ENCODE peak calls at places on chromosome 15, in seven cellular contexts. Y is caudate nucleus, C is sigmoid colon, L is PC-3, J is SJCRH30, R is Karpas-422, Q is brain microvascular endothelial cell. D is an unnamed sample.

GRCh38 chr15:76150508-76150907 is 90.7 kb downstream of the TMEM266 start:
- DNase-seq in L (no peak), C (no peak), J (no peak), R (peak; percentile 50), Y (no peak), Q (no peak), D (no peak)

GRCh38 chr15:63572749-63573464 is 24.3 kb upstream of the FBXL22 start:
- DNase-seq in L (no peak), C (no peak), J (no peak), Q (no peak), R (no peak), Y (no peak), D (no peak)

GRCh38 chr15:77988386-77989301 is 88.9 kb downstream of the TBC1D2B start:
- DNase-seq in Y (no peak), J (no peak), Q (no peak), C (peak; percentile 69), R (no peak), L (no peak), D (no peak)

GRCh38 chr15:34259557-34259956 is 34.7 kb downstream of the EMC4 start:
- DNase-seq in J (no peak), R (no peak), Q (no peak), C (no peak), L (no peak), Y (no peak), D (no peak)

GRCh38 chr15:90387534-90388461 is at the start of gene IQGAP1:
- DNase-seq in R (peak; percentile 99), L (peak; percentile 97), Q (peak; percentile 94), J (peak; percentile 98), Y (peak; percentile 90), C (peak; percentile 99), D (peak; percentile 99)

GRCh38 chr15:51809457-51809856 is 20.0 kb upstream of the TMOD3 start:
- DNase-seq in J (no peak), C (no peak), R (no peak), Y (no peak), L (no peak), Q (no peak), D (no peak)

GRCh38 chr15:65286069-65286703 is 497 bp downstream of the PARP16 start:
- DNase-seq in J (peak; percentile 69), Y (no peak), L (peak; percentile 18), R (peak; percentile 61), Q (no peak), C (no peak), D (peak; percentile 78)

GRCh38 chr15:99421172-99421656 is 144.6 kb upstream of the MEF2A start:
- DNase-seq in R (no peak), Q (no peak), J (peak; percentile 60), Y (no peak), C (peak; percentile 29), L (no peak), D (no peak)

GRCh38 chr15:97902140-97902780 is 58.2 kb upstream of the ARRDC4 start:
- DNase-seq in J (no peak), Q (no peak), C (no peak), Y (no peak), R (no peak), L (peak; percentile 56), D (no peak)

GRCh38 chr15:74826372-74826819 is at the start of gene CPLX3:
- DNase-seq in Y (no peak), Q (no peak), R (peak; percentile 61), J (no peak), L (no peak), C (no peak), D (no peak)

GRCh38 chr15:52567886-52568568 is 803 bp downstream of the ARPP19 start:
- DNase-seq in J (no peak), R (peak; percentile 67), L (peak; percentile 53), C (no peak), Q (no peak), Y (no peak), D (peak; percentile 35)

GRCh38 chr15:90062729-90063684 is 39.3 kb downstream of the IDH2 start:
- DNase-seq in L (no peak), R (no peak), C (no peak), Y (no peak), Q (no peak), J (no peak), D (no peak)

GRCh38 chr15:41774873-41775417 is 661 bp downstream of the MAPKBP1 start:
- DNase-seq in R (no peak), Y (no peak), J (no peak), C (no peak), Q (no peak), L (no peak), D (no peak)

GRCh38 chr15:96053039-96054021 is 277.2 kb upstream of the NR2F2 start:
- DNase-seq in Y (no peak), Q (no peak), J (peak; percentile 91), R (no peak), C (peak; percentile 60), L (peak; percentile 12), D (peak; percentile 51)

GRCh38 chr15:36175781-36176211 is 403.6 kb upstream of the CDIN1 start:
- DNase-seq in R (no peak), Q (no peak), L (no peak), J (no peak), C (no peak), Y (peak; percentile 23), D (no peak)

GRCh38 chr15:62909257-62909656 is 133.3 kb upstream of the TPM1 start:
- DNase-seq in Q (no peak), L (no peak), C (no peak), Y (no peak), R (no peak), J (no peak), D (no peak)

GRCh38 chr15:25022233-25022632 is 67.4 kb downstream of the SNRPN start:
- DNase-seq in L (peak; percentile 23), C (no peak), R (no peak), Q (peak; percentile 24), J (no peak), Y (no peak), D (no peak)

GRCh38 chr15:66760968-66761722 is 59.1 kb downstream of the SMAD6 start:
- DNase-seq in R (no peak), L (no peak), J (no peak), Q (no peak), C (no peak), Y (no peak), D (peak; percentile 54)

GRCh38 chr15:59605994-59606393 is 5.6 kb upstream of the GCNT3 start:
- DNase-seq in L (no peak), Q (no peak), R (no peak), J (no peak), Y (no peak), C (no peak), D (no peak)

GRCh38 chr15:71448688-71449114 is 333.4 kb downstream of the THSD4 start:
- DNase-seq in Q (peak; percentile 70), C (no peak), Y (no peak), R (peak; percentile 80), J (peak; percentile 93), L (peak; percentile 90), D (no peak)

DNA sequence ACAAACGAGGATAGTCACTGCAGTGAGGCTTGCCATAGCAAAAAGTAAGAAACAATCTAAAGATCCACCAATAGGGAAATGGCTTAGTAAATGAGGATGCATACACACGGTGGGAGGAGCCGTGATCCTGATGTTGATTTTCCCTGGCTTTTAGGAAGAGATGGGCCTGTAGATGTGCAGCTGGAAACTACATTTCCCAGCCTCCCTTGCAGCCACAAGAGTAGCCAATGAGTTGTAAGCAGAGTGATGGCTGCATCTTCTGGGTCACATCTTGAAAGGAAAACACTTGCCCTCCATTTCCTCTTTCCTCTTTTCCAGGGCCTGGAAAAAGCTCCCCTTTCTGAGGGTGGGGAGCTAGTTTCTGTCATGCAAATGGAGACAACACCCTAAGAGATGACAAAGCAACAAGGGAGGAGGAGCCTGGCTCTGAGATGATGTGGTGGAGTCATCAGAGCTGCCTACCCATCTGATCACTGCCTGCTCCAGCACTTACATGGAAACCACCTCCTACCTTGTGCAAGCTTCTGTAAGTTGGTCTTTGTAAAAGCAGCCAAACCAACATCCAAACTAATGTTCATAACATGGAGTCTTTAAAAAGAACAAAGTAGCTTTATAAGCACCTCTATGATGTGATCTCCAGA is 139.1 kb downstream of the TLE3 start:
- DNase-seq in L (no peak), C (no peak), J (peak; percentile 35), Y (no peak), Q (no peak), R (peak; percentile 64), D (no peak)
- H3K27ac ChIP-seq in L (no peak overlapping the region), C (no peak overlapping the region), J (no peak overlapping the region), Y (no peak overlapping the region), Q (no peak overlapping the region), R (no peak overlapping the region), D (no peak overlapping the region)

DNA sequence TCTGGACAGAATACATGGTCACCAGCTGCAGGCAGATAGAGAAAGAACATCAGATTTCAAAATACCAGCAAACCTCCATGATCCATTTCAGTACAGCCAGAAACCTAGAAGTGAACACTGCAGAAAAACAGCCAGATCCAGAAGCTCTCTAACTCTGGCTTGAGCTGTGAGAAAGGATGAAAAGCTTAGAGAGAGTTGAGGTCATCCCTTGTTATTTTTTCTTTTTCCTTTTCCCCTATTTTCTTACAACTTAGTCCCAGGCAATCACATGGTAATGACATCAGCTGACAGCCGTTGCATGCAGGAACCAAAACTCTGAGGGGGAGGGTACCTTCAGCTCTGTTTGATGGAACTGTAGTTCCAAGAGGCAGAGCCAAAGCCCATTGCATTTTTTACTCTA is 113.2 kb downstream of the TCF12 start:
- DNase-seq in L (no peak), Y (no peak), R (no peak), J (peak; percentile 38), Q (peak; percentile 67), C (peak; percentile 70), D (no peak)
- H3K27ac ChIP-seq in L (no peak overlapping the region), Y (peak overlapping the region; percentile 97), R (no peak overlapping the region), J (no peak overlapping the region), Q (no peak overlapping the region), C (no peak overlapping the region), D (no peak overlapping the region)

GRCh38 chr15:38130739-38131498 is 121.7 kb upstream of the SPRED1 start:
- DNase-seq in Y (no peak), C (peak; percentile 95), J (peak; percentile 82), Q (peak; percentile 88), R (peak; percentile 46), L (peak; percentile 92), D (peak; percentile 81)

GRCh38 chr15:38128389-38128788 is 124.2 kb upstream of the SPRED1 start:
- DNase-seq in C (no peak), J (no peak), R (no peak), Y (no peak), L (peak; percentile 74), Q (no peak), D (no peak)

GRCh38 chr15:38130200-38130567 is 122.5 kb upstream of the SPRED1 start:
- DNase-seq in R (peak; percentile 64), L (no peak), C (no peak), Y (no peak), Q (no peak), J (no peak), D (no peak)

GRCh38 chr15:38127306-38127731 is 125.3 kb upstream of the SPRED1 start:
- DNase-seq in C (no peak), L (peak; percentile 56), Y (no peak), J (no peak), R (no peak), Q (no peak), D (no peak)

GRCh38 chr15:38129531-38130199 is 123.0 kb upstream of the SPRED1 start:
- DNase-seq in R (peak; percentile 88), L (peak; percentile 99), Y (peak; percentile 39), C (peak; percentile 95), Q (peak; percentile 96), J (peak; percentile 27), D (peak; percentile 72)
- H3K27ac ChIP-seq in R (peak overlapping the region; percentile 50), L (peak overlapping the region; percentile 96), Y (peak overlapping the region; percentile 85), C (peak overlapping the region; percentile 72), Q (peak overlapping the region; percentile 75), J (no peak overlapping the region), D (peak overlapping the region; percentile 61)

DNA sequence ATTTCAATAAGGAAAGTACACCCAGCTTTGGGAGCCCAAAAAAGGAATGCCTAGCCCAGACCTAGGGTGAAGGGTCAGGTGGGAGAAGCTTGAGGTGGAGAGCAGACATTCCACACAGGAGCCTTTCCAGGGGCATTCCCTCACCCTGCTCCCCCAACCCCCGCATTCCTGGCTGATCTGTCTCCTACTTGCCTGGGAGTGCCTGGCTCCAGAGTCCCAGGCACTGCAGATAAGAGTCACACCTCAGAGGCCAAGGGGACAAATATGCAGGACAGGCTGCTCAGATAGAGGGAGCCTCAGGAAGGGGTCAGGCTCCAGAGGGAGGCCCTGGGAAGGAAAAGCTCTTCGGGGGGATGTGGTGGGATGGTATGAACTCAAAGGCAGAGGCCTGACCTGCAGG is 20.8 kb upstream of the HCN4 start:
- DNase-seq in Y (no peak), J (no peak), C (no peak), Q (no peak), L (no peak), R (no peak), D (no peak)
- H3K27ac ChIP-seq in Y (no peak overlapping the region), J (no peak overlapping the region), C (no peak overlapping the region), Q (no peak overlapping the region), L (no peak overlapping the region), R (no peak overlapping the region), D (no peak overlapping the region)

D was measured in Peyer's patch.